ENCODE peak calls at places on chromosomes 1 and 21, in six cellular contexts. One of them, this sample, is unnamed. For H3K4me1, the result is how much of the 10 kb centered on the place peaks cover.

GRCh38 chr1:155110381-155110780 is 17.3 kb upstream of the EFNA1 start:
- DNase-seq in A549: no peak
- DNase-seq in left ventricle myocardium inferior: no peak
- DNase-seq in pancreas: no peak
- DNase-seq in fibroblast of lung: no peak
- DNase-seq in lower lobe of right lung: no peak
- DNase-seq in this sample: no peak

GRCh38 chr21:45317401-45318145 is 29.9 kb upstream of the POFUT2 start:
- DNase-seq in left ventricle myocardium inferior: peak
- DNase-seq in A549: peak
- DNase-seq in pancreas: peak
- DNase-seq in fibroblast of lung: peak
- DNase-seq in lower lobe of right lung: no peak
- DNase-seq in this sample: no peak

GRCh38 chr1:37098196-37098595 is 63.9 kb upstream of the GRIK3 start:
- DNase-seq in pancreas: no peak
- DNase-seq in lower lobe of right lung: no peak
- DNase-seq in A549: no peak
- DNase-seq in left ventricle myocardium inferior: no peak
- DNase-seq in fibroblast of lung: no peak
- DNase-seq in this sample: no peak

GRCh38 chr21:31273278-31273677 is 70.8 kb downstream of the TIAM1 start:
- DNase-seq in A549: no peak
- DNase-seq in left ventricle myocardium inferior: no peak
- DNase-seq in fibroblast of lung: peak
- DNase-seq in pancreas: no peak
- DNase-seq in lower lobe of right lung: no peak
- DNase-seq in this sample: no peak

GRCh38 chr1:77511440-77511840 is 171.0 kb downstream of the ZZZ3 start:
- DNase-seq in pancreas: no peak
- DNase-seq in left ventricle myocardium inferior: no peak
- DNase-seq in A549: peak
- DNase-seq in fibroblast of lung: peak
- DNase-seq in lower lobe of right lung: no peak
- DNase-seq in this sample: no peak

GRCh38 chr1:236140705-236141446 is 1.5 kb upstream of the GPR137B start:
- DNase-seq in A549: peak
- DNase-seq in fibroblast of lung: no peak
- DNase-seq in left ventricle myocardium inferior: no peak
- DNase-seq in lower lobe of right lung: no peak
- DNase-seq in pancreas: no peak
- DNase-seq in this sample: no peak

GRCh38 chr1:23116921-23117699 is 51.5 kb downstream of the LUZP1 start:
- DNase-seq in fibroblast of lung: no peak
- DNase-seq in pancreas: no peak
- DNase-seq in left ventricle myocardium inferior: no peak
- DNase-seq in A549: no peak
- DNase-seq in lower lobe of right lung: no peak
- DNase-seq in this sample: no peak

GRCh38 chr1:154841384-154841783 is 28.7 kb downstream of the KCNN3 start:
- DNase-seq in fibroblast of lung: no peak
- DNase-seq in lower lobe of right lung: no peak
- DNase-seq in left ventricle myocardium inferior: no peak
- DNase-seq in A549: no peak
- DNase-seq in pancreas: no peak
- DNase-seq in this sample: no peak

GRCh38 chr1:5913078-5913845 is 79.0 kb downstream of the NPHP4 start:
- DNase-seq in pancreas: no peak
- DNase-seq in A549: no peak
- DNase-seq in fibroblast of lung: peak
- DNase-seq in lower lobe of right lung: no peak
- DNase-seq in left ventricle myocardium inferior: no peak
- DNase-seq in this sample: no peak

GRCh38 chr1:186574951-186575747 is 105.1 kb downstream of the PTGS2 start:
- DNase-seq in pancreas: no peak
- DNase-seq in lower lobe of right lung: no peak
- DNase-seq in A549: no peak
- DNase-seq in left ventricle myocardium inferior: no peak
- DNase-seq in fibroblast of lung: peak
- DNase-seq in this sample: no peak

GRCh38 chr1:203769505-203770343 is 4.7 kb downstream of the LAX1 start:
- DNase-seq in fibroblast of lung: peak
- DNase-seq in A549: peak
- DNase-seq in pancreas: peak
- DNase-seq in lower lobe of right lung: peak
- DNase-seq in left ventricle myocardium inferior: peak
- DNase-seq in this sample: peak

GRCh38 chr1:179953974-179954493 is 576 bp upstream of the CEP350 start:
- DNase-seq in pancreas: peak
- DNase-seq in lower lobe of right lung: no peak
- DNase-seq in fibroblast of lung: no peak
- DNase-seq in left ventricle myocardium inferior: no peak
- DNase-seq in A549: peak
- DNase-seq in this sample: peak
- TF ChIP-seq CTCF in pancreas: no peak
- TF ChIP-seq CTCF in lower lobe of right lung: peak
- TF ChIP-seq CTCF in fibroblast of lung: no peak
- TF ChIP-seq CTCF in left ventricle myocardium inferior: peak
- TF ChIP-seq CTCF in A549: no peak
- TF ChIP-seq CTCF in this sample: peak

GRCh38 chr1:83742446-83742845 is 256.5 kb downstream of the TTLL7 start:
- DNase-seq in A549: no peak
- DNase-seq in lower lobe of right lung: no peak
- DNase-seq in left ventricle myocardium inferior: no peak
- DNase-seq in pancreas: no peak
- DNase-seq in fibroblast of lung: no peak
- DNase-seq in this sample: no peak
- H3K4me1 ChIP-seq in A549: under half
- H3K4me1 ChIP-seq in lower lobe of right lung: under half
- H3K4me1 ChIP-seq in left ventricle myocardium inferior: under half
- H3K4me1 ChIP-seq in pancreas: under half
- H3K4me1 ChIP-seq in fibroblast of lung: under half
- H3K4me1 ChIP-seq in this sample: under half

GRCh38 chr1:41523981-41524675 is 39.6 kb upstream of the EDN2 start:
- DNase-seq in lower lobe of right lung: no peak
- DNase-seq in A549: no peak
- DNase-seq in pancreas: no peak
- DNase-seq in fibroblast of lung: no peak
- DNase-seq in left ventricle myocardium inferior: no peak
- DNase-seq in this sample: no peak

GRCh38 chr1:41520951-41521742 is 36.7 kb upstream of the EDN2 start:
- DNase-seq in fibroblast of lung: no peak
- DNase-seq in A549: no peak
- DNase-seq in left ventricle myocardium inferior: no peak
- DNase-seq in pancreas: no peak
- DNase-seq in lower lobe of right lung: no peak
- DNase-seq in this sample: no peak

GRCh38 chr1:41524676-41525675 is 40.5 kb upstream of the EDN2 start:
- DNase-seq in A549: no peak
- DNase-seq in fibroblast of lung: no peak
- DNase-seq in lower lobe of right lung: no peak
- DNase-seq in pancreas: no peak
- DNase-seq in left ventricle myocardium inferior: no peak
- DNase-seq in this sample: no peak

GRCh38 chr1:41521766-41522165 is 37.3 kb upstream of the EDN2 start:
- DNase-seq in A549: no peak
- DNase-seq in lower lobe of right lung: no peak
- DNase-seq in pancreas: no peak
- DNase-seq in left ventricle myocardium inferior: no peak
- DNase-seq in fibroblast of lung: no peak
- DNase-seq in this sample: no peak

DNA sequence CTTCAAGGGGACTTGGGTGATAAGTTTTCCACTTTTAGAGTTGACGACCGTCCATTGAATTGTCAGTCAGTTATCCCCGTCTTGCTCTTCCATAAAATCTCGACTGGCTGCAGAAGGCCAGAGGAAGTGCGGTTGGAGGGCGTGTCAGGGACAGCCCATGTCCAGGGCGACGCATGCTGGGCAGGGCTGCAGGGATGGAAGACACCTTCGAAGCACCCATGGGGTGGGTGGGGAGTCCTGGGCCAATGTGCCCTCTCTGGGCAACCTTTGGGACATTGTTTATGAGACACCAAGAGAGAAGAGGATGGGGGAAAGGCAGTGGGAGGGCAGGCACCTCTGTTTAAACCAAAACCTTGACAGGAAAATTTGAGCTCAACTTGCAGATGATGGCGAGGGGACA is 38.6 kb upstream of the EDN2 start:
- DNase-seq in left ventricle myocardium inferior: no peak
- DNase-seq in fibroblast of lung: no peak
- DNase-seq in A549: no peak
- DNase-seq in pancreas: no peak
- DNase-seq in lower lobe of right lung: no peak
- DNase-seq in this sample: no peak
- H3K4me3 ChIP-seq in left ventricle myocardium inferior: no peak
- H3K4me3 ChIP-seq in fibroblast of lung: no peak
- H3K4me3 ChIP-seq in A549: no peak
- H3K4me3 ChIP-seq in pancreas: no peak
- H3K4me3 ChIP-seq in lower lobe of right lung: no peak
- H3K4me3 ChIP-seq in this sample: no peak

DNA sequence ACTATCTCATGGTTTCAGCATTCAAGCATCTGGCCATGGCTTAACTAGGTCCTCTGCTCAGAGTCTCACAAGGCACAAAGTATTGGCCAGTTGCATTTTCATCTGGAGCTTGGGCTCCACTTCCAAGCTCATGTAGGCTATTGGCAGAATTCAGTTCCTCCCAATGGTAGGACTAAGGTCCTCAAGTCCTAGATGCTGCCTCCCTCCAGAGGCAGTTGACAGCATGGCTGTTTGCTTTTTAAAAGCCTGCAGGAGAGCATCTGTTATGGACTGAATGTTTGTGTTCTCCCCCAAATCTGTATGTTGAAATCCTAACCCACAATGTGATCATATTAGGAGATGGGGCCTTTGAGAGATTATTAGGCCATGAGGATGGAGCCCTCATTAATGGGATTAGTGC is 38.0 kb upstream of the HLX start:
- DNase-seq in A549: peak
- DNase-seq in fibroblast of lung: no peak
- DNase-seq in pancreas: no peak
- DNase-seq in lower lobe of right lung: no peak
- DNase-seq in left ventricle myocardium inferior: no peak
- DNase-seq in this sample: no peak
- TF ChIP-seq CTCF in A549: no peak
- TF ChIP-seq CTCF in fibroblast of lung: no peak
- TF ChIP-seq CTCF in pancreas: no peak
- TF ChIP-seq CTCF in lower lobe of right lung: peak
- TF ChIP-seq CTCF in left ventricle myocardium inferior: peak
- TF ChIP-seq CTCF in this sample: no peak

GRCh38 chr1:26284597-26285351 is 4.9 kb downstream of the SH3BGRL3 start:
- DNase-seq in pancreas: peak
- DNase-seq in lower lobe of right lung: peak
- DNase-seq in A549: peak
- DNase-seq in left ventricle myocardium inferior: peak
- DNase-seq in fibroblast of lung: peak
- DNase-seq in this sample: peak

GRCh38 chr1:26286064-26286416 is 6.2 kb downstream of the SH3BGRL3 start:
- DNase-seq in A549: no peak
- DNase-seq in pancreas: no peak
- DNase-seq in lower lobe of right lung: no peak
- DNase-seq in left ventricle myocardium inferior: no peak
- DNase-seq in fibroblast of lung: no peak
- DNase-seq in this sample: no peak

GRCh38 chr1:26287033-26287711 is 7.3 kb downstream of the SH3BGRL3 start:
- DNase-seq in fibroblast of lung: no peak
- DNase-seq in lower lobe of right lung: no peak
- DNase-seq in left ventricle myocardium inferior: peak
- DNase-seq in pancreas: no peak
- DNase-seq in A549: no peak
- DNase-seq in this sample: no peak

GRCh38 chr1:26283871-26284596 is 4.1 kb downstream of the SH3BGRL3 start:
- DNase-seq in lower lobe of right lung: no peak
- DNase-seq in fibroblast of lung: no peak
- DNase-seq in A549: no peak
- DNase-seq in pancreas: no peak
- DNase-seq in left ventricle myocardium inferior: no peak
- DNase-seq in this sample: no peak

GRCh38 chr1:26285366-26286063 is 5.6 kb downstream of the SH3BGRL3 start:
- DNase-seq in left ventricle myocardium inferior: no peak
- DNase-seq in lower lobe of right lung: no peak
- DNase-seq in pancreas: no peak
- DNase-seq in fibroblast of lung: no peak
- DNase-seq in A549: peak
- DNase-seq in this sample: peak
- H3K4me1 ChIP-seq in left ventricle myocardium inferior: half or more
- H3K4me1 ChIP-seq in lower lobe of right lung: half or more
- H3K4me1 ChIP-seq in pancreas: under half
- H3K4me1 ChIP-seq in fibroblast of lung: under half
- H3K4me1 ChIP-seq in A549: under half
- H3K4me1 ChIP-seq in this sample: under half

This sample was measured in BE2C.